ENCODE peak calls at places on chromosomes 3 and 15, in seven cellular contexts. G is CD8-positive, alpha-beta T cell; P is pancreas; Z is adipocyte; H is colonic mucosa; U is upper lobe of left lung; A is lower lobe of right lung. T is an unnamed sample.

GRCh38 chr15:99403597-99403996 is 152.3 kb downstream of the LRRC28 start:
- DNase-seq in G (no peak), P (no peak), Z (no peak), H (no peak), U (no peak), A (no peak), T (no peak)

GRCh38 chr3:115986555-115987207 is 363.4 kb downstream of the GAP43 start:
- DNase-seq in G (no peak), P (no peak), Z (peak; percentile 24), H (no peak), U (no peak), A (no peak), T (peak; percentile 25)

GRCh38 chr3:185176756-185177359 is 24.0 kb upstream of the C3orf70 start:
- DNase-seq in G (no peak), P (no peak), Z (peak; percentile 67), H (peak; percentile 68), U (no peak), A (no peak), T (no peak)

GRCh38 chr3:167872941-167873340 is 137.4 kb downstream of the SERPINI1 start:
- DNase-seq in G (no peak), P (no peak), Z (no peak), H (no peak), U (no peak), A (no peak), T (no peak)

GRCh38 chr3:127065138-127065427 is 82.2 kb downstream of the PLXNA1 start:
- DNase-seq in G (no peak), P (no peak), Z (no peak), H (no peak), U (no peak), A (no peak), T (no peak)

GRCh38 chr3:126081618-126082333 is 2.1 kb downstream of the SLC41A3 start:
- DNase-seq in G (no peak), P (no peak), Z (peak; percentile 35), H (no peak), U (peak; percentile 69), A (no peak), T (no peak)

GRCh38 chr3:23740517-23741402 is 65.0 kb upstream of the UBE2E1 start:
- DNase-seq in G (no peak), P (no peak), Z (peak; percentile 35), H (peak; percentile 76), U (no peak), A (peak; percentile 59), T (no peak)

GRCh38 chr3:41000471-41000870 is 198.8 kb upstream of the CTNNB1 start:
- DNase-seq in G (no peak), P (no peak), Z (no peak), H (no peak), U (no peak), A (no peak), T (no peak)

GRCh38 chr3:126108689-126109075 is 24.8 kb upstream of the SLC41A3 start:
- DNase-seq in G (no peak), P (peak; percentile 3), Z (no peak), H (no peak), U (no peak), A (no peak), T (no peak)

GRCh38 chr15:70121656-70122297 is 24.1 kb upstream of the TLE3 start:
- DNase-seq in G (no peak), P (no peak), Z (peak; percentile 51), H (peak; percentile 55), U (no peak), A (no peak), T (no peak)

GRCh38 chr15:90421527-90421926 is 33.5 kb downstream of the IQGAP1 start:
- DNase-seq in G (no peak), P (no peak), Z (peak; percentile 61), H (no peak), U (no peak), A (no peak), T (no peak)

GRCh38 chr15:90419738-90420487 is 31.9 kb downstream of the IQGAP1 start:
- DNase-seq in G (no peak), P (no peak), Z (peak; percentile 87), H (no peak), U (no peak), A (no peak), T (no peak)

GRCh38 chr15:90420488-90420850 is 32.4 kb downstream of the IQGAP1 start:
- DNase-seq in G (no peak), P (no peak), Z (no peak), H (no peak), U (no peak), A (no peak), T (no peak)

GRCh38 chr15:90418627-90419026 is 30.6 kb downstream of the IQGAP1 start:
- DNase-seq in G (no peak), P (no peak), Z (no peak), H (no peak), U (no peak), A (no peak), T (no peak)

GRCh38 chr15:90419202-90419601 is 31.2 kb downstream of the IQGAP1 start:
- DNase-seq in G (no peak), P (no peak), Z (peak; percentile 15), H (no peak), U (no peak), A (no peak), T (no peak)
- H3K4me3 ChIP-seq in G (no peak overlapping the region), P (no peak overlapping the region), Z (no peak overlapping the region), H (no peak overlapping the region), U (no peak overlapping the region), A (no peak overlapping the region), T (no peak overlapping the region)

DNA sequence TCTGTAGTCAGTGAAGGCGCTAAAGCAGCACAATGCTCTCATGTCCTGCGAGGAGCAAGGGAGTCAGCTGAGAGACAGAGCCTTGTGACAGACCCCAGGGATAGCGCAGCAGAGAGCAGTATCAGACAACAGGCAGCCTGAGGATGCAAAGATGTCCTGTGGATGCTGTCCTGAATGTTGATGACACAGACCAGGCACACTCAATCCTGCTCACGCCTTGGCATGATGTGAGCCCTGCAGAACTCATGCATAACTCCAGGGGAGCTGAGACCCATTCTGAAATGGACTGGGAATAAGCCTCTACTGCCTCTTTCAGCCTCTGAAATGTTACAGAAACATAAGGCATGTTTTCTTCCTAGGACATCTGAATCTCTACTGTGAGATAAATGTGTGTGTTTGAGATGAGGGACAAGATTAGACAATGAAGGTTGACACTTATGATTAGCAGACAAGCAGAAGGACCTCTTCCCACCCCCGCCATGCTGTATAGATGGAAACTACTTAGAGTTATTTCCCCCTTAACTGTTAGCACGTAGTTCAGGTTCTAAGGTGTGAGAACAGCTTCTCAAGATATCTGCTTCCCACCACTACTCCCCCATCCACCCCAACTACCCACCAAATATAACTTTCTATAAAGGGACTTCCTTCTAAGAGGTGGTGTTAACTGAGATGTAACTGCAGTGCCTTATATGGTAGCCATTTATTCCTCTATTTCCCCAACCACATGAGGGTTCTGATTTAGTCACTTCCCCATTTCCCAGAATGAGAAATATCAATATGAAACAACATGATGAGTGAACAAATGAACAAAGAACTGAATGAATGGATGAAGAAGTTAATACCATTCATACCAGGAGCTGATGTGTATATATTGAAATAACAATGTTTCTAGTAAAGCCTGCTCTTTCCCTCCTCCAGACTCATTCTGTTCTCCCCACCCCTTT is 7.4 kb upstream of the RFTN1 start:
- DNase-seq in G (no peak), P (no peak), Z (no peak), H (no peak), U (no peak), A (no peak), T (no peak)
- H3K36me3 ChIP-seq in G (no peaks in the 10 kb centered on the region), P (no peaks in the 10 kb centered on the region), Z (no peaks in the 10 kb centered on the region), H (no peaks in the 10 kb centered on the region), U (no peaks in the 10 kb centered on the region), A (no peaks in the 10 kb centered on the region), T (no peaks in the 10 kb centered on the region)

GRCh38 chr3:71060536-71060935 is 523.0 kb downstream of the FOXP1 start:
- DNase-seq in G (no peak), P (no peak), Z (no peak), H (no peak), U (no peak), A (no peak), T (no peak)
- H3K4me3 ChIP-seq in G (peak overlapping the region; percentile 10), P (no peak overlapping the region), Z (no peak overlapping the region), H (no peak overlapping the region), U (no peak overlapping the region), A (peak overlapping the region; percentile 65), T (no peak overlapping the region)

DNA sequence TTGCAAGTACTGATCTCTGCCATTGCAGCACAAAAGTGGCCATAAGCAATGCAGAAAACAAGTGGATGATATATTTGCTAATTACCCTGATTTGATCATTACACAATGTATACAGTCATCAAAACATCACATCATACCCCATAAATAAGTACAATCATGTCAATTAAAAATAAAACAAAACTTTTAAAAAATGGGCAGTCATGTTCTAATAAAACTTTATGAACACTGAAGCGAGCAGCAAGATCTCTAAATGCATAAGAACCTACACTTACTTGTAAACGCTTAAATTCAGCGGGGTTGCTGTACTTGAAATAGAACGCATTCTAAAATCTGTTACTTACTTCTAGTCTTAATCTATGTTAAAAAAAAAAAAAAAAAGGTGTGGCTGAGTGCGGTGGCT is 73.4 kb downstream of the AQR start:
- DNase-seq in G (no peak), P (no peak), Z (no peak), H (no peak), U (no peak), A (no peak), T (no peak)
- H3K36me3 ChIP-seq in G (peaks cover 28% of the 10 kb centered on the region), P (peaks cover 19% of the 10 kb centered on the region), Z (peaks cover 83% of the 10 kb centered on the region), H (peaks cover 22% of the 10 kb centered on the region), U (peaks cover 83% of the 10 kb centered on the region), A (peaks cover 82% of the 10 kb centered on the region), T (peaks cover 12% of the 10 kb centered on the region)

GRCh38 chr3:111152506-111152905 is 80.9 kb downstream of the NECTIN3 start:
- DNase-seq in G (no peak), P (no peak), Z (peak; percentile 71), H (no peak), U (no peak), A (no peak), T (no peak)

GRCh38 chr3:111156506-111156905 is 84.9 kb downstream of the NECTIN3 start:
- DNase-seq in G (no peak), P (no peak), Z (no peak), H (no peak), U (no peak), A (no peak), T (no peak)

GRCh38 chr3:111151438-111151837 is 79.8 kb downstream of the NECTIN3 start:
- DNase-seq in G (no peak), P (no peak), Z (peak; percentile 53), H (no peak), U (no peak), A (no peak), T (peak; percentile 39)
- H3K4me3 ChIP-seq in G (no peak overlapping the region), P (no peak overlapping the region), Z (no peak overlapping the region), H (no peak overlapping the region), U (no peak overlapping the region), A (no peak overlapping the region), T (no peak overlapping the region)

GRCh38 chr15:44603126-44603525 is 60.3 kb downstream of the SPG11 start:
- DNase-seq in G (no peak), P (no peak), Z (no peak), H (no peak), U (no peak), A (no peak), T (no peak)

GRCh38 chr15:44606740-44607139 is 56.7 kb downstream of the SPG11 start:
- DNase-seq in G (no peak), P (no peak), Z (no peak), H (no peak), U (no peak), A (no peak), T (no peak)
- H3K36me3 ChIP-seq in G (peaks cover 26% of the 10 kb centered on the region), P (peaks cover 8% of the 10 kb centered on the region), Z (peaks cover 85% of the 10 kb centered on the region), H (peaks cover 16% of the 10 kb centered on the region), U (peaks cover 97% of the 10 kb centered on the region), A (peaks cover 91% of the 10 kb centered on the region), T (no peaks in the 10 kb centered on the region)

T was measured in iPS DF 6.9.